ENCODE peak calls at places on chromosome 7, in ten cellular contexts. I is Karpas-422, T is hepatocyte, F is PC-9, G is endothelial cell of umbilical vein, K is fibroblast of lung, L is astrocyte, B is IMR-90, P is neuronal stem cell, R is HCT116. Y is an unnamed sample.

GRCh38 chr7:147982307-147982706 is 608.3 kb upstream of the C7orf33 start:
- DNase-seq in F (no peak), L (no peak), P (no peak), G (no peak), B (no peak), K (no peak), I (no peak), R (no peak), T (no peak), Y (no peak)

GRCh38 chr7:91940171-91940570 is 491 bp upstream of the AKAP9 start:
- DNase-seq in G (peak; percentile 46), R (no peak), T (peak; percentile 43), L (no peak), I (peak; percentile 68), B (no peak), F (no peak), K (peak; percentile 24), P (peak; percentile 18), Y (peak; percentile 55)

GRCh38 chr7:110595694-110596093 is 495.2 kb upstream of the LRRN3 start:
- DNase-seq in P (no peak), L (no peak), K (no peak), R (no peak), F (no peak), G (no peak), B (no peak), I (no peak), T (no peak), Y (no peak)

GRCh38 chr7:13749666-13750065 is 239.8 kb downstream of the ETV1 start:
- DNase-seq in T (no peak), R (no peak), G (no peak), B (no peak), P (no peak), K (no peak), F (no peak), I (no peak), L (no peak), Y (no peak)

GRCh38 chr7:74355091-74355490 is 65.9 kb downstream of the CLIP2 start:
- DNase-seq in L (peak; percentile 77), I (no peak), F (peak; percentile 63), P (no peak), K (peak; percentile 88), T (no peak), R (peak; percentile 75), B (peak; percentile 88), G (peak; percentile 70), Y (peak; percentile 86)

GRCh38 chr7:23184709-23185354 is 3.0 kb downstream of the NUP42 start:
- DNase-seq in L (peak; percentile 16), I (no peak), B (peak; percentile 51), G (peak; percentile 45), T (peak; percentile 56), P (no peak), R (peak; percentile 34), F (peak; percentile 34), K (peak; percentile 57), Y (peak; percentile 77)

GRCh38 chr7:92460510-92460909 is 13.2 kb downstream of the GATAD1 start:
- DNase-seq in G (no peak), F (no peak), T (no peak), I (no peak), P (no peak), B (no peak), R (no peak), L (no peak), K (no peak), Y (no peak)

GRCh38 chr7:48299580-48300169 is 128.4 kb downstream of the ABCA13 start:
- DNase-seq in B (peak; percentile 80), T (peak; percentile 74), K (peak; percentile 65), G (peak; percentile 55), F (no peak), I (peak; percentile 83), L (peak; percentile 52), P (peak; percentile 66), R (peak; percentile 28), Y (peak; percentile 81)

GRCh38 chr7:140230862-140231778 is 54.3 kb upstream of the KDM7A start:
- DNase-seq in F (no peak), B (peak; percentile 39), T (peak; percentile 42), P (peak; percentile 50), K (no peak), R (peak; percentile 40), G (peak; percentile 49), L (no peak), I (no peak), Y (peak; percentile 56)

DNA sequence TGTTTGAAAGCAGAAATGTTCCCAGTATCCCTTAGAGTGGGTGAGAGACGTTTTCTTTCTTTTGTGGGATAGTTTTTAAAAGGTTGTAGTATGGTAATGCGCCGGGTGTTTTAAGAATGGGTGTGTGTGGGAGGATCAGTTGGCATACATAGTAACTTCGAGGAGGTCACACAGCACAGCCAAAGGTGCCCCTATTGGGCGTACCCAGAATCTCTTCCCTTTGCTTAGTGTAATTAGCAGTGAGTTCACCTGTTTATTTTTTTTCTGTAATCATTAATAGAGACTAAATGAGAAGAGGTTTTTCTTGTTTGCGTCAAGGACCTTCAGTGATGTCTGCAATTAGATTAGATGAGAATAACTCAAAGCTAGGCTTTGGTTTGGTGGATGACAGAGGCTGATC is 1.5 kb downstream of the PLEKHA8 start:
- DNase-seq in I (peak; percentile 78), T (peak; percentile 17), G (no peak), R (no peak), P (no peak), B (no peak), K (no peak), F (no peak), L (no peak), Y (peak; percentile 51)
- H2AFZ ChIP-seq in I (no peak overlapping the region), T (no peak overlapping the region), G (no peak overlapping the region), R (no peak overlapping the region), P (no peak overlapping the region), B (no peak overlapping the region), K (no peak overlapping the region), F (peak overlapping the region; percentile 88), L (no peak overlapping the region), Y (peak overlapping the region; percentile 98)

GRCh38 chr7:40583653-40584424 is 449.0 kb downstream of the SUGCT start:
- DNase-seq in F (peak; percentile 28), R (no peak), B (no peak), T (no peak), G (no peak), L (no peak), K (no peak), P (no peak), I (no peak), Y (no peak)
- H3K4me2 ChIP-seq in F (no peak overlapping the region), R (no peak overlapping the region), B (no peak overlapping the region), T (no peak overlapping the region), G (no peak overlapping the region), L (no peak overlapping the region), K (no peak overlapping the region), P (no peak overlapping the region), I (no peak overlapping the region), Y (peak overlapping the region; percentile 1)

GRCh38 chr7:24440851-24441250 is 132.4 kb upstream of the PALS2 start:
- DNase-seq in L (no peak), R (no peak), P (no peak), K (peak; percentile 15), T (no peak), G (no peak), I (no peak), B (no peak), F (no peak), Y (no peak)

GRCh38 chr7:24445041-24445440 is 128.2 kb upstream of the PALS2 start:
- DNase-seq in L (no peak), I (no peak), B (no peak), G (no peak), P (no peak), T (no peak), K (no peak), R (no peak), F (no peak), Y (no peak)

GRCh38 chr7:24442170-24442777 is 131.0 kb upstream of the PALS2 start:
- DNase-seq in K (no peak), I (no peak), B (no peak), T (no peak), R (no peak), P (no peak), G (no peak), L (no peak), F (no peak), Y (no peak)

GRCh38 chr7:24438232-24438631 is 135.0 kb upstream of the PALS2 start:
- DNase-seq in R (no peak), P (no peak), B (no peak), F (no peak), L (no peak), K (no peak), G (no peak), T (no peak), I (no peak), Y (no peak)

DNA sequence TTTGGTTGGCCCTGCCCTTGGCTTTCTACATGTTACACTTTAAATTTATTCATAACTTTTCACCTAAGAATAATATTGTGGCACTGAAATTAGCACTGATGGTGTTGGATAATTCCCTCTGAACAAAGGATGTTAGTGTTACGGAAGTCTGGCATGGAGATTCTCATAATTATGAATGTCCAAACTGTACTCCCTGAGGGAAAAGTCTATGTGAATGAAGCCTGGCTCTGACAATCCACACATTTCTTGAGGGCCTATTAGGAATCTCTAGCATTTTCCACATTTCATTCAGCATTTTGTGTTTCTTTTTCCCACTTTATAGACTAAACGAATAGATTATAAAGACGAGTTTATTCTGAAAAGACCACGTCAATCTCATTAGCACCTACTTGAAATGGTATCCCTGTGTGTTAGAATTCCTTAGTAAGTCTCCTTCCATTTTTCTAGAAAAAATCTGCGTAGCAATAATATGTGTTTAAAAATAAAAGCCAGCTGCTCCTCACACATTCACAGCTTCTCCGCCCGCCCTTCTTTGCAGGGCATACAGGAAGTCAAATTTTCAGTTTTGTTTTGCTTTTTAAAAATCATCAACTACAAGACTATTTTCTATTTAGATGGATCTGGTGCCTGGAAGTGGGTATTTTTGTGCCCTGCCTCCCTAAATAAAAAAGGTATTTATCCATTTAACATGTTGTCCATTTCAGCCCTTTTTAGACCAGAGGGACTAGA is 131.8 kb upstream of the PALS2 start:
- DNase-seq in I (no peak), F (no peak), L (no peak), P (no peak), G (no peak), B (no peak), K (peak; percentile 9), R (no peak), T (no peak), Y (no peak)
- H2AFZ ChIP-seq in I (no peak overlapping the region), F (no peak overlapping the region), L (no peak overlapping the region), P (no peak overlapping the region), G (no peak overlapping the region), B (no peak overlapping the region), K (no peak overlapping the region), R (no peak overlapping the region), T (no peak overlapping the region), Y (no peak overlapping the region)

GRCh38 chr7:24842029-24842428 is 84.8 kb upstream of the GSDME start:
- DNase-seq in K (no peak), R (no peak), B (no peak), F (no peak), I (no peak), P (no peak), G (no peak), L (no peak), T (no peak), Y (no peak)

GRCh38 chr7:24840543-24840942 is 83.3 kb upstream of the GSDME start:
- DNase-seq in R (no peak), G (peak; percentile 20), B (peak; percentile 46), K (peak; percentile 28), F (no peak), P (no peak), L (no peak), I (no peak), T (no peak), Y (no peak)

GRCh38 chr7:24842449-24843241 is 85.4 kb upstream of the GSDME start:
- DNase-seq in L (no peak), G (peak; percentile 85), P (no peak), R (no peak), B (no peak), K (no peak), I (peak; percentile 83), F (no peak), T (no peak), Y (peak; percentile 25)

GRCh38 chr7:24847754-24848153 is 90.5 kb upstream of the GSDME start:
- DNase-seq in G (no peak), R (no peak), B (no peak), L (no peak), K (no peak), F (no peak), I (no peak), P (no peak), T (no peak), Y (no peak)

GRCh38 chr7:24843821-24844449 is 86.7 kb upstream of the GSDME start:
- DNase-seq in K (no peak), G (no peak), R (no peak), T (no peak), P (peak; percentile 17), L (no peak), B (no peak), F (no peak), I (peak; percentile 89), Y (no peak)
- H3K4me2 ChIP-seq in K (no peak overlapping the region), G (no peak overlapping the region), R (no peak overlapping the region), T (no peak overlapping the region), P (no peak overlapping the region), L (no peak overlapping the region), B (no peak overlapping the region), F (no peak overlapping the region), I (peak overlapping the region; percentile 79), Y (no peak overlapping the region)

Y was measured in GM23248.